ENCODE peak calls at places on chromosomes 4 and X, in seven cellular contexts. J is pancreas, M is PC-3, G is fibroblast of mammary gland, P is nephron progenitor cell, I is WTC11, X is uterus. A is an unnamed sample.

GRCh38 chr4:133565379-133565778 is 416.3 kb downstream of the PCDH10 start:
- DNase-seq in I (no peak), M (peak), J (no peak), G (peak), P (no peak), X (no peak), A (no peak)

GRCh38 chrX:118726887-118727685 is at the start of gene IL13RA1:
- DNase-seq in X (peak), J (peak), M (peak), G (peak), I (peak), P (peak), A (peak)

GRCh38 chr4:93791570-93792195 is 36.9 kb upstream of the ATOH1 start:
- DNase-seq in X (no peak), G (peak), J (peak), M (peak), I (peak), P (peak), A (no peak)

GRCh38 chrX:27679281-27679680 is 89.1 kb downstream of the DCAF8L2 start:
- DNase-seq in X (no peak), P (no peak), I (no peak), G (peak), J (no peak), M (peak), A (no peak)

GRCh38 chr4:147430111-147430510 is 50.8 kb upstream of the EDNRA start:
- DNase-seq in G (peak), X (no peak), M (no peak), P (no peak), J (no peak), I (no peak), A (no peak)

GRCh38 chrX:45956222-45956867 is 588.9 kb downstream of the ZNF674 start:
- DNase-seq in M (no peak), J (no peak), I (no peak), X (no peak), G (no peak), P (no peak), A (no peak)

GRCh38 chrX:24245201-24245600 is 68.7 kb downstream of the SUPT20HL2 start:
- DNase-seq in P (no peak), I (no peak), M (peak), J (no peak), G (peak), X (no peak), A (no peak)

GRCh38 chr4:91284480-91284879 is 1019.3 kb upstream of the GRID2 start:
- DNase-seq in J (no peak), G (no peak), M (no peak), X (no peak), P (no peak), I (no peak), A (no peak)

GRCh38 chr4:17447675-17448298 is 64.1 kb downstream of the QDPR start:
- DNase-seq in J (no peak), P (peak), M (peak), G (peak), X (peak), I (peak), A (no peak)

GRCh38 chr4:11801466-11802446 is 373.1 kb upstream of the HS3ST1 start:
- DNase-seq in J (no peak), X (no peak), P (no peak), M (no peak), G (no peak), I (no peak), A (no peak)

GRCh38 chr4:6926681-6927478 is 17.3 kb downstream of the TBC1D14 start:
- DNase-seq in J (no peak), G (peak), P (peak), X (no peak), I (no peak), M (no peak), A (no peak)

GRCh38 chrX:154529206-154529612 is 13.2 kb upstream of the FAM3A start:
- DNase-seq in J (no peak), X (no peak), M (no peak), G (peak), P (no peak), I (no peak), A (no peak)

GRCh38 chr4:126446917-126447316 is 1132.2 kb downstream of the FAT4 start:
- DNase-seq in J (no peak), M (no peak), P (no peak), X (no peak), G (no peak), I (no peak), A (no peak)

GRCh38 chr4:164551713-164552040 is 202.3 kb upstream of the SMIM31 start:
- DNase-seq in X (no peak), P (no peak), M (no peak), J (no peak), G (no peak), I (no peak), A (no peak)

GRCh38 chrX:118627084-118627758 is 100.2 kb upstream of the IL13RA1 start:
- DNase-seq in I (no peak), M (peak), P (no peak), J (no peak), X (no peak), G (peak), A (no peak)

GRCh38 chr4:85489273-85489672 is 14.3 kb downstream of the ARHGAP24 start:
- DNase-seq in I (peak), P (no peak), X (peak), M (peak), J (no peak), G (peak), A (no peak)

GRCh38 chrX:40273356-40274050 is 175.7 kb upstream of the BCOR start:
- DNase-seq in X (peak), P (no peak), J (no peak), G (no peak), M (no peak), I (no peak), A (no peak)

GRCh38 chr4:150256841-150257273 is 178.6 kb downstream of the DCLK2 start:
- DNase-seq in I (peak), G (no peak), X (no peak), M (no peak), P (no peak), J (no peak), A (no peak)

GRCh38 chr4:94801016-94801415 is 43.3 kb downstream of the BMPR1B start:
- DNase-seq in I (no peak), J (no peak), X (no peak), P (no peak), G (no peak), M (no peak), A (no peak)

GRCh38 chr4:86872135-86872534 is 20.1 kb downstream of the C4orf36 start:
- DNase-seq in G (no peak), J (no peak), I (no peak), M (peak), X (no peak), P (no peak), A (no peak)

GRCh38 chrX:82087699-82088098 is 885.8 kb downstream of the SH3BGRL start:
- DNase-seq in P (no peak), J (no peak), M (no peak), G (no peak), X (no peak), I (no peak), A (no peak)

GRCh38 chr4:178356725-178357124 is 914.5 kb upstream of the AGA start:
- DNase-seq in X (no peak), J (no peak), M (no peak), G (no peak), I (peak), P (no peak), A (no peak)

GRCh38 chrX:12138366-12139313 is at the start of gene FRMPD4:
- DNase-seq in G (peak), J (peak), X (no peak), M (peak), P (peak), I (peak), A (no peak)

GRCh38 chr4:77762531-77762930 is 56.6 kb downstream of the CNOT6L start:
- DNase-seq in I (no peak), M (no peak), X (no peak), G (no peak), P (no peak), J (no peak), A (no peak)

GRCh38 chrX:118884552-118885138 is 61.0 kb downstream of the ZCCHC12 start:
- DNase-seq in G (no peak), J (peak), M (peak), P (no peak), I (no peak), X (no peak), A (no peak)

GRCh38 chr4:137000432-137000831 is 531.9 kb downstream of the PCDH18 start:
- DNase-seq in X (no peak), I (no peak), M (no peak), P (no peak), J (no peak), G (no peak), A (peak)

GRCh38 chr4:173145111-173145510 is 23.5 kb upstream of the GALNT7 start:
- DNase-seq in P (no peak), M (no peak), J (no peak), X (no peak), G (no peak), I (no peak), A (no peak)

GRCh38 chr4:105257817-105258495 is 111.3 kb downstream of the TET2 start:
- DNase-seq in G (no peak), M (peak), I (no peak), X (no peak), P (no peak), J (no peak), A (no peak)
- TF ChIP-seq CTCF in G (peak), M (peak), I (no peak), X (no peak), P (no peak), J (no peak), A (peak)

GRCh38 chrX:23012636-23013035 is 12.9 kb downstream of the DDX53 start:
- DNase-seq in X (no peak), G (no peak), I (no peak), P (no peak), J (no peak), M (no peak), A (no peak)

GRCh38 chrX:23003121-23003520 is 3.4 kb downstream of the DDX53 start:
- DNase-seq in X (no peak), I (no peak), M (peak), G (peak), P (no peak), J (no peak), A (no peak)

GRCh38 chrX:23012162-23012561 is 12.4 kb downstream of the DDX53 start:
- DNase-seq in G (no peak), J (no peak), P (no peak), M (no peak), I (no peak), X (no peak), A (no peak)

GRCh38 chrX:23008431-23009099 is 8.8 kb downstream of the DDX53 start:
- DNase-seq in I (no peak), G (peak), P (no peak), M (peak), J (no peak), X (no peak), A (no peak)
- TF ChIP-seq CTCF in I (no peak), G (peak), P (peak), M (peak), J (peak), X (no peak), A (peak)

GRCh38 chr4:171646984-171647383 is 166.2 kb upstream of the GALNTL6 start:
- DNase-seq in X (no peak), G (no peak), I (no peak), P (no peak), J (no peak), M (no peak), A (no peak)

GRCh38 chr4:171648926-171649325 is 164.3 kb upstream of the GALNTL6 start:
- DNase-seq in J (no peak), I (no peak), P (no peak), M (no peak), X (no peak), G (no peak), A (no peak)

GRCh38 chr4:171651071-171651470 is 162.1 kb upstream of the GALNTL6 start:
- DNase-seq in J (no peak), G (no peak), I (no peak), P (no peak), M (no peak), X (no peak), A (no peak)

GRCh38 chr4:171644430-171645057 is 168.7 kb upstream of the GALNTL6 start:
- DNase-seq in J (no peak), P (no peak), I (no peak), G (no peak), M (no peak), X (no peak), A (no peak)

GRCh38 chr4:171650543-171650942 is 162.7 kb upstream of the GALNTL6 start:
- DNase-seq in G (no peak), J (no peak), M (no peak), P (peak), I (peak), X (no peak), A (no peak)
- TF ChIP-seq CTCF in G (no peak), J (no peak), M (no peak), P (peak), I (no peak), X (no peak), A (no peak)

DNA sequence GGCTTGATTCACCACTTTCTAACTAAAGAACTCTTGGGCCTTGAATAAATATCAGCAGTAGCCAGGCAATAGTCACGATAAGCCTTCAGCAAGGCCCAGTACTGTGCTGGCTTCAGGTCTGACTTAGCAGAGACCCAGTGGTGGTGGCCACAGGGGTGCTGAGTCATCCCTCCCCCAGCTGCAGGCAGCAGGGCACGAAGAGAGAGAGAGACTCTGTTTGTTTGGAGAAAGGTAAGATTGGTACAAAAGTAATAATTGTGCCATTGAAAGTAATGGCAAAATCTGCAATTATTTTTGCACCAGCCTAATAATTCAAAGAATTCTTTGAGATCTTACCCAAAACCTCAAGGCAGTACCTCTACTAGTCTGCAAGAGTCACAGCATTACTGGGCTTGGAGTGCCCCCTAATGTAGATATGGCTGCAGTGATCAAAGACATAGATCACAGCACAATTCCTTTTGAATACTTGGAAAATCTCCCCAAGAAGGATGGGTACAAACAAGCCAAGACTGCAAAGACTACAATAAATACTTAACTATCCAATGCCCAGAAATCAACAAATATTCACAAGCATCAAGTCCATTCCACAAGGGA is 159.5 kb upstream of the USP38 start:
- DNase-seq in G (peak), J (no peak), X (no peak), P (no peak), M (peak), I (peak), A (no peak)
- TF ChIP-seq CTCF in G (peak), J (no peak), X (no peak), P (no peak), M (peak), I (no peak), A (peak)

GRCh38 chrX:68685722-68686683 is 38.5 kb downstream of the STARD8 start:
- DNase-seq in J (peak), G (peak), P (peak), I (peak), X (peak), M (no peak), A (no peak)
- TF ChIP-seq CTCF in J (no peak), G (peak), P (no peak), I (no peak), X (no peak), M (no peak), A (no peak)

DNA sequence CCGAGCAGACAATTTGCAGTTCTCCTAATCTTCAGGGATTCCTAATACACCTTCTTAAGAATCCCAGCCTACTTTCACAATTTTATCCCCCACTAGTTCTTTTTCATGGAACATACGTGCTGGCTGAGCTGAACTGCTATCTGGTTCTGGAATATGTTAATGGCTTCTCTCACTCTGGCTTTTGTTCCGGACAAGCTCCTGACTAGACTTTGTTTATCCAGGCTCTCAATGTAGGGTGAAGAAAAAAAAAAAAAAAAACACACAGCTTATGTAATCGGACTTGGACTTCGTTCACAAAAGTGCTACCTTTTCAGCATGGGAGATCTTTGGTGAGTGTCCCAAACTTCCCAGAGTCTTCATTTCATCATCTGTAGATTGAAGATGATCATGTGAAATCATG is 555.4 kb upstream of the CPEB2 start:
- DNase-seq in M (no peak), J (no peak), P (no peak), I (no peak), G (no peak), X (no peak), A (no peak)
- TF ChIP-seq CTCF in M (no peak), J (no peak), P (no peak), I (no peak), G (no peak), X (no peak), A (no peak)

GRCh38 chrX:73855546-73855945 is 292.5 kb downstream of the CHIC1 start:
- DNase-seq in M (peak), J (no peak), X (peak), I (peak), G (peak), P (peak), A (no peak)
- TF ChIP-seq CTCF in M (peak), J (peak), X (peak), I (peak), G (peak), P (peak), A (peak)

DNA sequence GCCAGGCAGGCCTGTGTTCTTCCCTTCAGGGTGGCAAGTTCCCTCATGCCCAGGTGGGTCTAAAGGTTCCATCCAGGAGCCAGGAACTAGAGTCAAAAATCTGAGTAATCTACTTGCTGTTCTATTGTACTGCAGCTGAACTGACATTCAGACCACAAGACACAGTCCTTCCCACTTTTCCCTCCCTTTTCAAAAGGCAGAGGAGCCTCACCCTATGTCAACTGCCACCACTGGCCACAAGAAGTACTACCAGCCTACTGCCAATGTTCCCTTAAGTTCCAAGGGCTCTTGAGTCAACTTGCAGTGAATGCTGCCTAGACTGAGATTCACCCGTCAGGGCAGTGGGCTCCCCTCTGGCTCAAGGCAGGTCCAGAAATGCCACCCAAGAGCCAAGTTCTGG is 133.5 kb downstream of the FAM47B start:
- DNase-seq in J (no peak), M (no peak), G (peak), I (peak), P (no peak), X (no peak), A (no peak)
- TF ChIP-seq CTCF in J (no peak), M (no peak), G (no peak), I (no peak), P (no peak), X (no peak), A (no peak)

DNA sequence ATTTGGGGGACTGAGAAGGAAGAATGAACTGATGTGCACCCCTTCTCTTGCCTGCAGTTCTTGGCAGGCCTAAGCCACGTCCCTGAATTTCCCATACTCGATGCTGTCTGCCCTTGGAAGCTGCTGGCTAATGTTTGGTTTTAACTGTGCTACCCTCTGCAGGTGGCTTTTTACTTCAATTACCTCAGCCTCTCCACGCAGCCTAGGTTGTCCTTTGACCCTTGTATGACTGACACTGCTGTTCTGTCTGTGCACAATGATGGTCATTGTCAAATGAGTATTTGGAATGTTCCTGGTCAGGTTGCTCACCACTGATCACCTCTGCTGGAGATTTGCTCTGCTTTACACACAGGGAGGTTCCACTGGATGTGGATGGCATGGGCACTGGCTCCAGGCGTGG is 137.1 kb downstream of the ZNF518B start:
- DNase-seq in J (no peak), M (no peak), P (no peak), G (no peak), X (no peak), I (no peak), A (no peak)
- TF ChIP-seq CTCF in J (no peak), M (no peak), P (no peak), G (no peak), X (no peak), I (no peak), A (no peak)

A was measured in chondrocyte.